ENCODE peak calls at places on chromosomes 3 and 15, in four cellular contexts. U is breast epithelium, V is left ventricle myocardium inferior, D is stomach. A is an unnamed sample.

GRCh38 chr15:63986751-63987341 is 59.4 kb downstream of the DAPK2 start:
- DNase-seq in U (no peak), V (no peak), D (peak; percentile 23), A (no peak)

GRCh38 chr3:128547368-128547987 is 54.5 kb upstream of the GATA2 start:
- DNase-seq in U (no peak), V (no peak), D (no peak), A (no peak)

GRCh38 chr15:70034596-70034995 is 63.1 kb downstream of the TLE3 start:
- DNase-seq in U (no peak), V (no peak), D (no peak), A (no peak)

GRCh38 chr15:33433821-33434220 is 123.1 kb downstream of the RYR3 start:
- DNase-seq in U (no peak), V (no peak), D (no peak), A (no peak)

GRCh38 chr15:80242132-80242769 is 9.8 kb downstream of the CTXND1 start:
- DNase-seq in U (no peak), V (no peak), D (no peak), A (no peak)

GRCh38 chr15:100635406-100636071 is 33.1 kb downstream of the ASB7 start:
- DNase-seq in U (no peak), V (no peak), D (no peak), A (no peak)

GRCh38 chr3:9791127-9791526 is 1.1 kb downstream of the TADA3 start:
- DNase-seq in U (no peak), V (no peak), D (no peak), A (no peak)

GRCh38 chr3:155869664-155870063 is 786 bp upstream of the GMPS start:
- DNase-seq in U (no peak), V (no peak), D (no peak), A (no peak)

GRCh38 chr3:72095521-72095920 is 310.6 kb upstream of the PROK2 start:
- DNase-seq in U (no peak), V (no peak), D (no peak), A (no peak)

GRCh38 chr3:42680806-42681205 is 4.5 kb upstream of the KLHL40 start:
- DNase-seq in U (no peak), V (no peak), D (no peak), A (no peak)

GRCh38 chr15:75347222-75348033 is 589 bp downstream of the NEIL1 start:
- DNase-seq in U (no peak), V (peak; percentile 70), D (peak; percentile 68), A (peak; percentile 89)

GRCh38 chr15:87866961-87867360 is 389.6 kb downstream of the NTRK3 start:
- DNase-seq in U (no peak), V (no peak), D (no peak), A (no peak)

GRCh38 chr15:64112077-64112772 is 16.4 kb downstream of the SNX1 start:
- DNase-seq in U (no peak), V (no peak), D (no peak), A (no peak)

GRCh38 chr3:63945558-63946096 is 33.4 kb upstream of the SCAANT1 start:
- DNase-seq in U (no peak), V (no peak), D (peak; percentile 54), A (no peak)

GRCh38 chr3:143313598-143314188 is 194.1 kb downstream of the CHST2 start:
- DNase-seq in U (no peak), V (no peak), D (no peak), A (no peak)

GRCh38 chr3:15924914-15925313 is 127.1 kb upstream of the ANKRD28 start:
- DNase-seq in U (no peak), V (no peak), D (no peak), A (no peak)

GRCh38 chr3:24591661-24592555 is 97.3 kb upstream of the THRB start:
- DNase-seq in U (no peak), V (no peak), D (no peak), A (no peak)

GRCh38 chr3:12737853-12738252 is 21.2 kb downstream of the TMEM40 start:
- DNase-seq in U (no peak), V (no peak), D (no peak), A (no peak)

GRCh38 chr15:76173317-76173834 is 113.6 kb downstream of the TMEM266 start:
- DNase-seq in U (no peak), V (no peak), D (no peak), A (no peak)

GRCh38 chr3:112979244-112979832 is 4.4 kb upstream of the CD200R1 start:
- DNase-seq in U (no peak), V (no peak), D (no peak), A (no peak)

GRCh38 chr3:150469031-150469930 is 61.2 kb downstream of the TSC22D2 start:
- DNase-seq in U (peak; percentile 69), V (no peak), D (no peak), A (no peak)

GRCh38 chr3:191387441-191388077 is 57.2 kb upstream of the UTS2B start:
- DNase-seq in U (no peak), V (no peak), D (no peak), A (no peak)

GRCh38 chr15:96270581-96271172 is 59.8 kb upstream of the NR2F2 start:
- DNase-seq in U (no peak), V (no peak), D (no peak), A (no peak)

GRCh38 chr15:27563765-27564164 is 535.4 kb downstream of the OCA2 start:
- DNase-seq in U (no peak), V (no peak), D (no peak), A (no peak)

GRCh38 chr15:84400017-84400740 is 164.6 kb downstream of the GOLGA6L4 start:
- DNase-seq in U (peak; percentile 9), V (no peak), D (no peak), A (no peak)

GRCh38 chr3:3632439-3632838 is 166.8 kb upstream of the LRRN1 start:
- DNase-seq in U (no peak), V (no peak), D (no peak), A (no peak)

GRCh38 chr15:90421527-90421926 is 33.5 kb downstream of the IQGAP1 start:
- DNase-seq in U (no peak), V (no peak), D (no peak), A (no peak)

GRCh38 chr3:194132465-194133358 is 3.2 kb upstream of the HES1 start:
- DNase-seq in U (peak; percentile 58), V (no peak), D (no peak), A (no peak)

GRCh38 chr15:43985976-43986375 is 159.2 kb downstream of the WDR76 start:
- DNase-seq in U (no peak), V (no peak), D (no peak), A (no peak)

GRCh38 chr3:126111126-126111551 is 27.2 kb upstream of the SLC41A3 start:
- DNase-seq in U (peak; percentile 11), V (no peak), D (peak; percentile 20), A (no peak)

GRCh38 chr3:139797724-139798343 is 120.1 kb upstream of the NMNAT3 start:
- DNase-seq in U (no peak), V (no peak), D (no peak), A (peak; percentile 44)

GRCh38 chr3:139793408-139793807 is 115.6 kb upstream of the NMNAT3 start:
- DNase-seq in U (no peak), V (no peak), D (no peak), A (no peak)

GRCh38 chr3:139794469-139795265 is 116.9 kb upstream of the NMNAT3 start:
- DNase-seq in U (no peak), V (no peak), D (no peak), A (no peak)
- H3K4me1 ChIP-seq in U (no peaks in the 10 kb centered on the region), V (no peaks in the 10 kb centered on the region), D (no peaks in the 10 kb centered on the region), A (no peaks in the 10 kb centered on the region)

GRCh38 chr3:141740349-141740748 is 2.3 kb downstream of the RNF7 start:
- DNase-seq in U (no peak), V (no peak), D (no peak), A (no peak)
- H3K4me3 ChIP-seq in U (no peak overlapping the region), V (peak overlapping the region; percentile 21), D (peak overlapping the region; percentile 93), A (no peak overlapping the region)

GRCh38 chr3:99502871-99503270 is 135.5 kb upstream of the COL8A1 start:
- DNase-seq in U (no peak), V (no peak), D (no peak), A (no peak)
- H3K27ac ChIP-seq in U (no peak overlapping the region), V (peak overlapping the region; percentile 67), D (peak overlapping the region; percentile 43), A (no peak overlapping the region)

DNA sequence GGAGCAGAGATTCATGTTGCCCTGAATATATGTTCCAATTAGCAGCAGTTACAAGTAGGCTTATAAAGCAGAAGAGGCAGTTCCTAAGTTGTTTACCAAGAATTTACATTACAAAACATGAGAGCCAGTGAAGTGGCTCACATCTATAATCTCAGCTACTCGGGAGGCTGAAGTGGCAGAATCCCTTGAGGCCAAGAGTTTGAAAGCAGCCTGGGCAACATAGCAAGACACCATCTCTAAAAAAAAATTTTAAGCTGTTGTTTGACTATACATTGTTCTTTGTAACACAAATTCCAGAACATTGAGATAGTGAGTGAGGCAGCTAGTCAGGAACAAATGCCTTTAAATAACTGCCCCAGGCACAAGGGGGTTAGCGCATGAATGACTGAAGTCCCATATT is 10.3 kb upstream of the ZMAT3 start:
- DNase-seq in U (no peak), V (no peak), D (no peak), A (no peak)
- H3K4me1 ChIP-seq in U (no peaks in the 10 kb centered on the region), V (no peaks in the 10 kb centered on the region), D (no peaks in the 10 kb centered on the region), A (no peaks in the 10 kb centered on the region)

GRCh38 chr3:73624363-73625123 is at the start of gene PDZRN3:
- DNase-seq in U (peak; percentile 47), V (peak; percentile 64), D (peak; percentile 55), A (peak; percentile 86)

GRCh38 chr3:73625124-73625665 is 454 bp upstream of the PDZRN3 start:
- DNase-seq in U (peak; percentile 30), V (peak; percentile 54), D (peak; percentile 30), A (peak; percentile 74)

GRCh38 chr3:73623316-73623715 is 1.4 kb downstream of the PDZRN3 start:
- DNase-seq in U (no peak), V (peak; percentile 42), D (no peak), A (peak; percentile 35)

GRCh38 chr3:73622135-73622534 is 2.6 kb downstream of the PDZRN3 start:
- DNase-seq in U (no peak), V (peak; percentile 78), D (peak; percentile 80), A (peak; percentile 78)

GRCh38 chr3:73623996-73624362 is 762 bp downstream of the PDZRN3 start:
- DNase-seq in U (no peak), V (peak; percentile 52), D (peak; percentile 40), A (peak; percentile 81)
- H3K4me3 ChIP-seq in U (peak overlapping the region; percentile 77), V (peak overlapping the region; percentile 78), D (peak overlapping the region; percentile 64), A (peak overlapping the region; percentile 53)

DNA sequence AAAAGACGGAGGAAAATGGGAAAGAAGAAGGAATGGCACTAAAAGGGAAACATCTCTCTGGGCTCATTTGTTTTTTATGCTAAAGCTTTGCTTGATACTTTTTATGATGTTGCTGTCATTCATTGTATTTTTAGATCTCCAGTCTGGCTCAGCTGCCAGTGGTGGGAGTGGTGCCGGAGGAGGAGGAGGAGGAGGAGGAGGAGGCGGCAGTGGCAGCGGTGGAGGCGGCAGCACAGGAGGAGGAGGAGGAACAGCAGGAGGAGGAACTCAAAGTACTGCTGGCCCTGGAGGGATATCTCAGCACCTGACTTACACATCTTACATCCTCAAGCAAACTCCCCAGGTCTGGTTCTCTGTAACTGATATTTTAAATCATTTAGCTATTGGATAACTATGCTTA is 49.6 kb downstream of the MAP6D1 start:
- DNase-seq in U (no peak), V (peak; percentile 46), D (no peak), A (no peak)
- H3K27ac ChIP-seq in U (no peak overlapping the region), V (no peak overlapping the region), D (no peak overlapping the region), A (no peak overlapping the region)

A was measured in right cardiac atrium.